ENCODE peak calls at places on chromosome 19, in six cellular contexts. U, D, T, A, E and K are unnamed samples.

GRCh38 chr19:5578094-5578846 is 10.5 kb upstream of the TINCR start:
- DNase-seq in A (peak; percentile 92), E (no peak), U (peak; percentile 78), D (peak; percentile 67), T (peak; percentile 50), K (peak; percentile 66)

GRCh38 chr19:10835089-10835753 is 791 bp downstream of the TMED1 start:
- DNase-seq in A (peak; percentile 98), T (no peak), U (no peak), E (no peak), D (no peak), K (no peak)

GRCh38 chr19:54190942-54191670 is at the start of gene TSEN34:
- DNase-seq in U (peak; percentile 86), D (peak; percentile 89), T (no peak), A (peak; percentile 86), E (no peak), K (no peak)

GRCh38 chr19:19630062-19630414 is 2.0 kb upstream of the LPAR2 start:
- DNase-seq in E (no peak), A (no peak), D (no peak), T (no peak), U (no peak), K (no peak)

GRCh38 chr19:13729859-13730258 is 34.5 kb upstream of the MRI1 start:
- DNase-seq in D (no peak), E (peak; percentile 56), T (no peak), A (no peak), U (no peak), K (no peak)

GRCh38 chr19:36051236-36051635 is 2.8 kb downstream of the THAP8 start:
- DNase-seq in D (no peak), U (no peak), E (peak; percentile 14), T (no peak), A (no peak), K (no peak)

GRCh38 chr19:52638601-52639000 is 446 bp upstream of the ZNF83 start:
- DNase-seq in A (no peak), D (peak; percentile 69), T (no peak), E (peak; percentile 74), U (no peak), K (no peak)

GRCh38 chr19:48203227-48203793 is 32.8 kb downstream of the ZSWIM9 start:
- DNase-seq in D (no peak), E (no peak), T (no peak), U (no peak), A (no peak), K (no peak)

GRCh38 chr19:33486936-33487793 is 34.4 kb downstream of the PEPD start:
- DNase-seq in D (no peak), U (no peak), T (no peak), E (no peak), A (no peak), K (no peak)

GRCh38 chr19:57088125-57088524 is 31.7 kb upstream of the USP29 start:
- DNase-seq in T (no peak), U (no peak), A (no peak), D (peak; percentile 58), E (no peak), K (no peak)

GRCh38 chr19:39320948-39321831 is 527 bp upstream of the LRFN1 start:
- DNase-seq in T (no peak), A (peak; percentile 45), U (no peak), D (no peak), E (no peak), K (no peak)

GRCh38 chr19:7427944-7428343 is 60.9 kb downstream of the PEX11G start:
- DNase-seq in T (no peak), A (no peak), E (peak; percentile 73), U (no peak), D (no peak), K (no peak)

GRCh38 chr19:9671654-9672053 is 3.2 kb downstream of the ZNF562 start:
- DNase-seq in U (no peak), T (no peak), A (no peak), D (no peak), E (no peak), K (no peak)

GRCh38 chr19:30207357-30207756 is 164.8 kb upstream of the ZNF536 start:
- DNase-seq in U (no peak), A (no peak), E (no peak), D (no peak), T (no peak), K (no peak)

GRCh38 chr19:17948967-17949930 is 16.4 kb downstream of the CCDC124 start:
- DNase-seq in E (no peak), T (no peak), D (no peak), U (no peak), A (peak; percentile 57), K (no peak)

GRCh38 chr19:22609630-22610029 is 24.5 kb upstream of the ZNF492 start:
- DNase-seq in D (no peak), E (no peak), U (no peak), T (no peak), A (no peak), K (no peak)

GRCh38 chr19:48348039-48348438 is 15.7 kb downstream of the TMEM143 start:
- DNase-seq in U (no peak), E (no peak), A (no peak), T (no peak), D (no peak), K (no peak)

GRCh38 chr19:44809856-44810554 is 1.1 kb downstream of the BCAM start:
- DNase-seq in D (no peak), A (peak; percentile 24), U (no peak), T (no peak), E (no peak), K (no peak)

GRCh38 chr19:38079926-38080380 is 144.1 kb downstream of the DPF1 start:
- DNase-seq in D (peak; percentile 74), U (no peak), A (peak; percentile 82), T (no peak), E (peak; percentile 96), K (peak; percentile 55)

GRCh38 chr19:47020132-47020805 is 632 bp downstream of the NPAS1 start:
- DNase-seq in U (no peak), T (no peak), D (no peak), A (no peak), E (no peak), K (no peak)

GRCh38 chr19:2503521-2504109 is 27.7 kb downstream of the GADD45B start:
- DNase-seq in U (peak; percentile 67), E (peak; percentile 85), A (peak; percentile 56), T (peak; percentile 30), D (peak; percentile 86), K (no peak)

GRCh38 chr19:51508059-51508733 is 6.6 kb upstream of the SIGLEC12 start:
- DNase-seq in U (no peak), A (no peak), T (no peak), D (no peak), E (no peak), K (no peak)

GRCh38 chr19:49233163-49233562 is 75.6 kb downstream of the TRPM4 start:
- DNase-seq in A (no peak), E (no peak), U (no peak), D (no peak), T (no peak), K (no peak)

GRCh38 chr19:40612831-40613668 is 11.9 kb downstream of the LTBP4 start:
- DNase-seq in A (peak; percentile 91), E (peak; percentile 41), T (peak; percentile 59), D (no peak), U (peak; percentile 86), K (no peak)

GRCh38 chr19:46818812-46819211 is 30.4 kb upstream of the SLC1A5 start:
- DNase-seq in U (no peak), A (no peak), T (no peak), D (peak; percentile 24), E (peak; percentile 10), K (no peak)

GRCh38 chr19:1577929-1578618 is 9.9 kb upstream of the MEX3D start:
- DNase-seq in D (no peak), U (no peak), T (no peak), E (no peak), A (no peak), K (no peak)